ENCODE peak calls at places on chromosomes 3 and 15, in five cellular contexts. One of them, this sample, is unnamed.

GRCh38 chr3:108342829-108343478 is 46.6 kb downstream of the HHLA2 start:
- DNase-seq in fibroblast of lung: peak; percentile 84
- DNase-seq in GM23338: no peak
- DNase-seq in K562: no peak
- DNase-seq in HepG2: no peak
- DNase-seq in this sample: no peak

GRCh38 chr3:179565496-179565895 is 2.8 kb downstream of the ACTL6A start:
- DNase-seq in fibroblast of lung: no peak
- DNase-seq in GM23338: no peak
- DNase-seq in K562: no peak
- DNase-seq in HepG2: no peak
- DNase-seq in this sample: no peak

GRCh38 chr3:131306242-131306641 is 75.3 kb upstream of the NUDT16 start:
- DNase-seq in fibroblast of lung: no peak
- DNase-seq in GM23338: no peak
- DNase-seq in K562: no peak
- DNase-seq in HepG2: no peak
- DNase-seq in this sample: no peak

GRCh38 chr15:40928351-40928974 is 677 bp upstream of the DLL4 start:
- DNase-seq in fibroblast of lung: no peak
- DNase-seq in GM23338: peak; percentile 88
- DNase-seq in K562: peak; percentile 78
- DNase-seq in HepG2: no peak
- DNase-seq in this sample: peak; percentile 48

GRCh38 chr3:9175421-9175820 is 74.0 kb downstream of the SRGAP3 start:
- DNase-seq in fibroblast of lung: peak; percentile 37
- DNase-seq in GM23338: no peak
- DNase-seq in K562: no peak
- DNase-seq in HepG2: no peak
- DNase-seq in this sample: no peak

GRCh38 chr15:90581771-90582471 is 52.2 kb downstream of the CRTC3 start:
- DNase-seq in fibroblast of lung: no peak
- DNase-seq in GM23338: no peak
- DNase-seq in K562: no peak
- DNase-seq in HepG2: no peak
- DNase-seq in this sample: no peak

GRCh38 chr3:115885621-115886020 is 262.3 kb downstream of the GAP43 start:
- DNase-seq in fibroblast of lung: peak; percentile 12
- DNase-seq in GM23338: peak; percentile 73
- DNase-seq in K562: no peak
- DNase-seq in HepG2: no peak
- DNase-seq in this sample: no peak

GRCh38 chr3:4823986-4824947 is 155.0 kb upstream of the BHLHE40 start:
- DNase-seq in fibroblast of lung: no peak
- DNase-seq in GM23338: no peak
- DNase-seq in K562: no peak
- DNase-seq in HepG2: no peak
- DNase-seq in this sample: no peak

GRCh38 chr3:24890012-24890411 is 395.4 kb upstream of the THRB start:
- DNase-seq in fibroblast of lung: no peak
- DNase-seq in GM23338: no peak
- DNase-seq in K562: no peak
- DNase-seq in HepG2: no peak
- DNase-seq in this sample: no peak

GRCh38 chr3:126358038-126358815 is 1.0 kb upstream of the KLF15 start:
- DNase-seq in fibroblast of lung: no peak
- DNase-seq in GM23338: peak; percentile 78
- DNase-seq in K562: no peak
- DNase-seq in HepG2: no peak
- DNase-seq in this sample: no peak

GRCh38 chr3:114721864-114722263 is 425.2 kb downstream of the ZBTB20 start:
- DNase-seq in fibroblast of lung: no peak
- DNase-seq in GM23338: no peak
- DNase-seq in K562: no peak
- DNase-seq in HepG2: no peak
- DNase-seq in this sample: peak; percentile 34

GRCh38 chr15:83372434-83372873 is 74.7 kb upstream of the SH3GL3 start:
- DNase-seq in fibroblast of lung: peak; percentile 47
- DNase-seq in GM23338: peak; percentile 28
- DNase-seq in K562: no peak
- DNase-seq in HepG2: no peak
- DNase-seq in this sample: no peak

GRCh38 chr15:80710635-80711553 is 15.8 kb downstream of the ABHD17C start:
- DNase-seq in fibroblast of lung: peak; percentile 51
- DNase-seq in GM23338: no peak
- DNase-seq in K562: no peak
- DNase-seq in HepG2: no peak
- DNase-seq in this sample: no peak

GRCh38 chr3:53804697-53805462 is 41.3 kb downstream of the CHDH start:
- DNase-seq in fibroblast of lung: peak; percentile 78
- DNase-seq in GM23338: no peak
- DNase-seq in K562: no peak
- DNase-seq in HepG2: no peak
- DNase-seq in this sample: no peak

GRCh38 chr3:59862686-59863085 is 812.9 kb upstream of the CFAP20DC start:
- DNase-seq in fibroblast of lung: peak; percentile 95
- DNase-seq in GM23338: no peak
- DNase-seq in K562: peak; percentile 2
- DNase-seq in HepG2: no peak
- DNase-seq in this sample: no peak

GRCh38 chr3:2375371-2375770 is 276.7 kb downstream of the CNTN4 start:
- DNase-seq in fibroblast of lung: no peak
- DNase-seq in GM23338: no peak
- DNase-seq in K562: no peak
- DNase-seq in HepG2: no peak
- DNase-seq in this sample: no peak

GRCh38 chr3:185341616-185342457 is 21.1 kb upstream of the MAP3K13 start:
- DNase-seq in fibroblast of lung: no peak
- DNase-seq in GM23338: no peak
- DNase-seq in K562: no peak
- DNase-seq in HepG2: no peak
- DNase-seq in this sample: peak; percentile 49
- H3K4me2 ChIP-seq in fibroblast of lung: no peak overlapping the region
- H3K4me2 ChIP-seq in GM23338: no peak overlapping the region
- H3K4me2 ChIP-seq in K562: no peak overlapping the region
- H3K4me2 ChIP-seq in HepG2: no peak overlapping the region
- H3K4me2 ChIP-seq in this sample: no peak overlapping the region

DNA sequence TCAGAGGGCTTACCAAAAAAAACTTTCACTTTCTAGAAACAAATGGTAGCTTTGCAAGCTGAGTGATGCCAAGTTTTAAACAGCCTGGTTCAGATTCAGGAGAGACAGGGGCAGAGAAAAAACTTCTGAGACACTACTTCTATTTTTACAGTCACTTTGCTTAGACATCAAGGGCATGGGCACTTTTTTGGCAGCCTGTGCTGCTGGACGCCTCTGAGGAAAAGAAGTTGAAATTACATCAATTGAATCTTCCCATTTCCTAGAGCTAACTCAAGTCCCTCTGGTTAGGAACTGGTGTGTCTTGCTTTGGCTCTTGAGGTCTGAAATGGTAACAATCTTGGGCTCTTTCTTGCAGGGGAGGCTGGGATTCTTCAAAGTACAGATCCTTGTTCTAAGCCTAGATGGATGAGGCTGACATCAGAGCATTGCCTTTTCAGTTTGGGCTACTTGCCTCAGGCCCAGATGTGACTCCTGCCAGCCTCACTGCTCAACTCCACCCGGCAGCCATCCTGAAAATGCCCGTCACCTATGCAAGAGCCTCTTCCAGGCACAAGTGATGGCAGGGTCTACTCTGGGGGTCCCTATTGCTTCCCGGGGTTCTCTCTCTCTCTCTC is 357.5 kb downstream of the FOXP1 start:
- DNase-seq in fibroblast of lung: no peak
- DNase-seq in GM23338: no peak
- DNase-seq in K562: no peak
- DNase-seq in HepG2: no peak
- DNase-seq in this sample: no peak
- H3K79me2 ChIP-seq in fibroblast of lung: no peaks in the 10 kb centered on the region
- H3K79me2 ChIP-seq in GM23338: peaks cover 7% of the 10 kb centered on the region
- H3K79me2 ChIP-seq in K562: no peaks in the 10 kb centered on the region
- H3K79me2 ChIP-seq in HepG2: peaks cover 9% of the 10 kb centered on the region
- H3K79me2 ChIP-seq in this sample: no peaks in the 10 kb centered on the region

GRCh38 chr3:160565442-160566403 is at the start of gene KPNA4:
- DNase-seq in fibroblast of lung: peak; percentile 99
- DNase-seq in GM23338: peak; percentile 98
- DNase-seq in K562: peak; percentile 98
- DNase-seq in HepG2: peak; percentile 92
- DNase-seq in this sample: peak; percentile 99

GRCh38 chr3:160562952-160563351 is 2.4 kb downstream of the KPNA4 start:
- DNase-seq in fibroblast of lung: no peak
- DNase-seq in GM23338: no peak
- DNase-seq in K562: no peak
- DNase-seq in HepG2: no peak
- DNase-seq in this sample: no peak

GRCh38 chr3:160564205-160564922 is 1.0 kb downstream of the KPNA4 start:
- DNase-seq in fibroblast of lung: no peak
- DNase-seq in GM23338: peak; percentile 48
- DNase-seq in K562: no peak
- DNase-seq in HepG2: peak; percentile 10
- DNase-seq in this sample: peak; percentile 9

GRCh38 chr3:160566499-160566898 is 1.1 kb upstream of the KPNA4 start:
- DNase-seq in fibroblast of lung: no peak
- DNase-seq in GM23338: no peak
- DNase-seq in K562: no peak
- DNase-seq in HepG2: no peak
- DNase-seq in this sample: no peak

GRCh38 chr3:160564949-160565441 is 376 bp downstream of the KPNA4 start:
- DNase-seq in fibroblast of lung: peak; percentile 60
- DNase-seq in GM23338: peak; percentile 68
- DNase-seq in K562: no peak
- DNase-seq in HepG2: peak; percentile 28
- DNase-seq in this sample: peak; percentile 75
- H4K20me1 ChIP-seq in fibroblast of lung: peaks cover 12% of the 10 kb centered on the region
- H4K20me1 ChIP-seq in GM23338: peaks cover 37% of the 10 kb centered on the region
- H4K20me1 ChIP-seq in K562: peaks cover 9% of the 10 kb centered on the region
- H4K20me1 ChIP-seq in HepG2: peaks cover 24% of the 10 kb centered on the region
- H4K20me1 ChIP-seq in this sample: peaks cover 35% of the 10 kb centered on the region

GRCh38 chr3:35785540-35785939 is 146.2 kb downstream of the ARPP21 start:
- DNase-seq in fibroblast of lung: no peak
- DNase-seq in GM23338: no peak
- DNase-seq in K562: no peak
- DNase-seq in HepG2: no peak
- DNase-seq in this sample: no peak

GRCh38 chr3:35784162-35784561 is 144.8 kb downstream of the ARPP21 start:
- DNase-seq in fibroblast of lung: no peak
- DNase-seq in GM23338: no peak
- DNase-seq in K562: no peak
- DNase-seq in HepG2: peak; percentile 7
- DNase-seq in this sample: no peak

GRCh38 chr3:35781558-35781957 is 142.2 kb downstream of the ARPP21 start:
- DNase-seq in fibroblast of lung: no peak
- DNase-seq in GM23338: no peak
- DNase-seq in K562: no peak
- DNase-seq in HepG2: no peak
- DNase-seq in this sample: no peak

GRCh38 chr3:35780800-35781199 is 141.5 kb downstream of the ARPP21 start:
- DNase-seq in fibroblast of lung: no peak
- DNase-seq in GM23338: no peak
- DNase-seq in K562: no peak
- DNase-seq in HepG2: no peak
- DNase-seq in this sample: no peak

DNA sequence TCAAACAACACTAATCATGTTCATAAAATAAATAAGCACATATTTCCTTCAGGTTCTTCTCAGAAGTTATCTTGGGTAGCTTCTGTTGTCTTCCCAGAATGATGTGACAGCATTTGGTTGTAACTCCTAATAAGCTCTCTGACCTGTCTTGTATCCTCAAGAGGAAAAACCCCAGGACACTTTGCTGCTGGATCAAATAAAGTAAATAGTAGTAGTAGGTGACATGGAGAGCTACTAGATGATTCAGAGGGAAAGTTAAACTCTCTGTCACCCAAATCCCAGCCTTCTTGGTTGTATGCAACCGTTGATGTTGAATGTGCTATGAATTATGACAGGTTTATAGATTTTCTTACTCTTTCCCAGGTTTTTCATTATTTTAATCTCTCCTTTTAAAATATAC is 143.0 kb downstream of the ARPP21 start:
- DNase-seq in fibroblast of lung: no peak
- DNase-seq in GM23338: no peak
- DNase-seq in K562: no peak
- DNase-seq in HepG2: no peak
- DNase-seq in this sample: no peak
- H3K4me2 ChIP-seq in fibroblast of lung: no peak overlapping the region
- H3K4me2 ChIP-seq in GM23338: no peak overlapping the region
- H3K4me2 ChIP-seq in K562: no peak overlapping the region
- H3K4me2 ChIP-seq in HepG2: no peak overlapping the region
- H3K4me2 ChIP-seq in this sample: no peak overlapping the region

DNA sequence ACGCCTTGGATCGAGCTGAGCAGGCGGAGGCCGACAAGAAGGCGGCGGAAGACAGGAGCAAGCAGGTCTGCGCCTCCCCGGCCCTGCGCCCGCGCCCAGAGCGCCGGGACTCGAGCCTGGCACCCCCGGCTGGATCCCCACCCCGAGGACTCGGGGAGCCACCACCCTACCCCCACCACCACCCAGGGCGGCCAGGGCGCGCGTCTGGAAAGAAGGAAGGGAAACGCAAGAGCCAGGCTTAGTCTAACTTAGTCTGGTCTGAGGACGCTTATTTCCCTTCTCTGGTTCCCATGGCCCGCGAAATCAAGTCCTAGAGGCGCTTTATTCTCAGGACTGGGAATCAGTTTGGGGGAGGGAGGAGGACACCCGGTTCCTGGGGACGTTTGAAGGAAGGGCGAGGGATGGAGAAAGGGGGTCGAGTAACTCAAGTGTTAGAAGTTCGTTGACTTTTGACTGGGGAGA is 363 bp downstream of the TPM1 start:
- DNase-seq in fibroblast of lung: no peak
- DNase-seq in GM23338: no peak
- DNase-seq in K562: no peak
- DNase-seq in HepG2: no peak
- DNase-seq in this sample: no peak
- H3K79me2 ChIP-seq in fibroblast of lung: peaks cover 43% of the 10 kb centered on the region
- H3K79me2 ChIP-seq in GM23338: peaks cover 19% of the 10 kb centered on the region
- H3K79me2 ChIP-seq in K562: no peaks in the 10 kb centered on the region
- H3K79me2 ChIP-seq in HepG2: peaks cover 24% of the 10 kb centered on the region
- H3K79me2 ChIP-seq in this sample: no peaks in the 10 kb centered on the region